ENCODE peak calls at places on chromosomes 1 and 21, in five cellular contexts. P is small intestine, I is heart right ventricle, O is astrocyte, M is RWPE1. G is an unnamed sample.

GRCh38 chr1:5720484-5720883 is 271.7 kb downstream of the NPHP4 start:
- DNase-seq in O (no peak), P (no peak), M (peak; percentile 74), I (no peak), G (no peak)

GRCh38 chr1:116855220-116855619 is 54.5 kb upstream of the PTGFRN start:
- DNase-seq in O (peak; percentile 46), M (no peak), I (peak; percentile 30), P (peak; percentile 14), G (no peak)

GRCh38 chr21:43667191-43667904 is 8.0 kb downstream of the RRP1B start:
- DNase-seq in O (peak; percentile 76), M (peak; percentile 68), P (no peak), I (no peak), G (no peak)

GRCh38 chr1:55632058-55632457 is 416.9 kb upstream of the USP24 start:
- DNase-seq in P (no peak), O (peak; percentile 71), M (peak; percentile 49), I (no peak), G (no peak)

GRCh38 chr1:43366179-43366578 is 1.6 kb downstream of the ELOVL1 start:
- DNase-seq in M (peak; percentile 73), P (peak; percentile 88), I (no peak), O (no peak), G (no peak)

GRCh38 chr1:151416231-151416630 is 16.9 kb downstream of the PSMB4 start:
- DNase-seq in M (no peak), I (no peak), P (no peak), O (peak; percentile 9), G (no peak)

GRCh38 chr1:5485968-5486665 is 506.1 kb downstream of the NPHP4 start:
- DNase-seq in I (no peak), O (no peak), M (no peak), P (no peak), G (no peak)

GRCh38 chr1:50181027-50181663 is 72.4 kb downstream of the ELAVL4 start:
- DNase-seq in M (no peak), O (peak; percentile 3), I (peak; percentile 17), P (no peak), G (no peak)

GRCh38 chr1:156236164-156236563 is 5.8 kb upstream of the BGLAP start:
- DNase-seq in M (no peak), I (no peak), P (no peak), O (no peak), G (no peak)

GRCh38 chr1:66489146-66489545 is 44.8 kb upstream of the SGIP1 start:
- DNase-seq in O (peak; percentile 43), M (peak; percentile 18), P (no peak), I (no peak), G (no peak)

GRCh38 chr1:154862927-154863701 is 7.0 kb downstream of the KCNN3 start:
- DNase-seq in M (no peak), P (no peak), I (no peak), O (no peak), G (no peak)
- H3K27ac ChIP-seq in M (no peak overlapping the region), P (no peak overlapping the region), I (no peak overlapping the region), O (no peak overlapping the region), G (no peak overlapping the region)

DNA sequence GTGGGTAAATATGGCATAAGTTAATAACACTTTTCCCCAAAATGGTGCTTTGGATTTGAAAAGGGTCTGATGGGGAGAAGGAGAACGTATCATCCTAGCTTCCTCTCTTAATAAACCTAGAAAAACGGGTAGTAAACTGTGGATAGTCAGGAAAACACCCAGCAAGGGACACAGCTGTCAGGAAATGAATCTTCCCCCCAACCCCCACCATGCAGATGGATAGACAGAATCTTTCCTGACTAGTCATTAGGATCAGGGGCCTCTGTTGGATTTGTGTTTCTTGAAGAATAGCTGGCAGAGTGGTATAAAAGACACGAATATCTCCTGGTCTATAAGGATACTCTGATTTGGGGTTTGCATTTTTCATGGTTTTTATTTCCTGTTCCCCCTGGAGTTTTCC is 22.5 kb upstream of the LAX1 start:
- DNase-seq in M (no peak), I (no peak), P (no peak), O (no peak), G (no peak)
- H3K27ac ChIP-seq in M (no peak overlapping the region), I (no peak overlapping the region), P (peak overlapping the region; percentile 34), O (no peak overlapping the region), G (no peak overlapping the region)

GRCh38 chr1:109388208-109388711 is 9.5 kb downstream of the SORT1 start:
- DNase-seq in I (no peak), O (no peak), P (no peak), M (no peak), G (no peak)
- H3K27ac ChIP-seq in I (peak overlapping the region; percentile 85), O (no peak overlapping the region), P (no peak overlapping the region), M (no peak overlapping the region), G (no peak overlapping the region)

GRCh38 chr21:46489800-46490199 is 31.1 kb downstream of the DIP2A start:
- DNase-seq in O (no peak), M (no peak), I (no peak), P (no peak), G (no peak)
- H3K27ac ChIP-seq in O (no peak overlapping the region), M (peak overlapping the region; percentile 19), I (no peak overlapping the region), P (no peak overlapping the region), G (no peak overlapping the region)

GRCh38 chr1:198168180-198168579 is 11.4 kb downstream of the NEK7 start:
- DNase-seq in M (no peak), I (no peak), O (peak; percentile 91), P (no peak), G (no peak)
- H3K27ac ChIP-seq in M (no peak overlapping the region), I (peak overlapping the region; percentile 73), O (peak overlapping the region; percentile 35), P (no peak overlapping the region), G (peak overlapping the region; percentile 38)

GRCh38 chr1:154840557-154841176 is 29.4 kb downstream of the KCNN3 start:
- DNase-seq in P (no peak), M (no peak), I (no peak), O (peak; percentile 10), G (no peak)
- H3K27ac ChIP-seq in P (no peak overlapping the region), M (no peak overlapping the region), I (no peak overlapping the region), O (no peak overlapping the region), G (no peak overlapping the region)

DNA sequence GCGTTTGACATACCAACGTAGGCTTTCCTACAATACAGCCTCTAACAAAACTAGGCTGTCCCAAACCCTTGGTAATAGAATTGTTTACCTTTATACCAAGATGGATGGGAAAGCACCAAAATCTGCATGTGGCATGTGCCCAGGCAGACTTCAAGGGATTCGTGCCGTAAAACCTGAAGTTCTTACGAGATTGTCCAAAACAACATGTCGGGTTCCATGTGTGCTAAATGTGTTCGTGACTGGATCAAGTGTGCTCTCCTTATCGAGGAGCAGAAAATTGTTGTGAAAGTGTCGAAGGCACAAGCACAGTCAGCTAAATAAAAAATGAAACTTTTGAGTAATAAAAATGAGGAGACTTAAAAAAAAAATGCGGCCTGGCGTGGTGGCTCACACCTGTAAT is 5.1 kb downstream of the RPS27 start:
- DNase-seq in I (no peak), P (no peak), O (no peak), M (no peak), G (no peak)
- H3K27ac ChIP-seq in I (no peak overlapping the region), P (no peak overlapping the region), O (no peak overlapping the region), M (no peak overlapping the region), G (no peak overlapping the region)

DNA sequence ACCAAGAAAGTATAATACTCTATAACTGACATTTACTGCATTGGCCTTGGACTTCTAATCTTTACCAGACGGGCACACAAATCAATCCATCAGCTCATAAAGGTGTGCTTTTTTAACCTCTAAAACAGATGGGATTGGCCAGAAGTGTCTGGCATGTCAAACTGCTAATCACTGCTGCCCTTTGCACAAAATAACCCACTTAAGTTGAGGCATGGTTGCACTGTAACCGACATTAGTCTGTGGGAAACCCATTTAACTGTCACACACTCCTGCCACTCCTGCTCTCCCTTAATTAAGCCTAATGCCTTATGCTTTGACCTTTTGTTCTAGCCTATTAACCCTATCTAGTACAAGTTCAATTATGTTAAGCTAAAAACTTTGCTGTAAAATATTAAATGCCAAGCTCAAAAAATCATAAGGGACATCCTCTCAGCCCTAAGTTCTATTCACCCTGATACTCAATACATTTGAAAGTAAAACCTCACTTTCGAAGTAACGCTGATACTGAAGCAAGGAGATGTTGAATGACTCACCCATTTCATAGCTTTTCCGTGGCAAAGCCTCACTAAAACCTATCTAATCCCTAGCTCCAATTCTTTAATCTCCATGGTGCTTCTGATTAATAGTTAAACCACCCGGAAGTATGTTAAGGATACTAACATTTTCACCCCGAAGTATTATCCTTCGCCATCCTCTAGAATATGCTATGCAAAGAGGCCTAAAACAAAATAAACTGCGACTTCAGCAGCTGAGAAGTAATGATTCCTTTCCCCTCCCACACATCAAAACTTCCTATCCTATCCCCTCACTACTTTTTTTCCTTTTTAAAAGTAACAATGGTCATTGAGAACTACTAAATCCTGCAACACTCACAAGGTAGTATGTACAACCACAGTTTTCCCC is 12.9 kb downstream of the NRIP1 start:
- DNase-seq in P (peak; percentile 88), O (peak; percentile 58), I (no peak), M (peak; percentile 10), G (no peak)
- H3K27ac ChIP-seq in P (peak overlapping the region; percentile 49), O (peak overlapping the region; percentile 13), I (no peak overlapping the region), M (no peak overlapping the region), G (no peak overlapping the region)